ENCODE peak calls at places on chromosomes 11 and 22, in six cellular contexts. One of them, this sample, is unnamed.

GRCh38 chr11:19013181-19013857 is 47.2 kb downstream of the MRGPRX2 start:
- DNase-seq in neural crest cell: peak; percentile 6
- DNase-seq in HEK293T: no peak
- DNase-seq in RWPE1: no peak
- DNase-seq in erythroblast: peak; percentile 8
- DNase-seq in GM04504: no peak
- DNase-seq in this sample: no peak

GRCh38 chr22:22074634-22075381 is 92.2 kb upstream of the TOP3B start:
- DNase-seq in HEK293T: no peak
- DNase-seq in RWPE1: peak; percentile 32
- DNase-seq in neural crest cell: no peak
- DNase-seq in erythroblast: no peak
- DNase-seq in GM04504: no peak
- DNase-seq in this sample: no peak

GRCh38 chr11:93034031-93034430 is 64.6 kb downstream of the MTNR1B start:
- DNase-seq in neural crest cell: no peak
- DNase-seq in erythroblast: no peak
- DNase-seq in GM04504: no peak
- DNase-seq in HEK293T: no peak
- DNase-seq in RWPE1: no peak
- DNase-seq in this sample: no peak

GRCh38 chr11:122108192-122108799 is 7.7 kb downstream of the BLID start:
- DNase-seq in HEK293T: peak; percentile 22
- DNase-seq in neural crest cell: peak; percentile 53
- DNase-seq in RWPE1: no peak
- DNase-seq in erythroblast: peak; percentile 74
- DNase-seq in GM04504: no peak
- DNase-seq in this sample: peak; percentile 52

GRCh38 chr11:59218893-59219292 is 6.2 kb upstream of the MPEG1 start:
- DNase-seq in HEK293T: no peak
- DNase-seq in erythroblast: no peak
- DNase-seq in RWPE1: no peak
- DNase-seq in neural crest cell: no peak
- DNase-seq in GM04504: no peak
- DNase-seq in this sample: no peak

GRCh38 chr11:106463796-106464201 is 386.3 kb downstream of the AASDHPPT start:
- DNase-seq in neural crest cell: no peak
- DNase-seq in erythroblast: no peak
- DNase-seq in GM04504: no peak
- DNase-seq in RWPE1: no peak
- DNase-seq in HEK293T: no peak
- DNase-seq in this sample: no peak

GRCh38 chr11:789951-790350 is at the start of gene CEND1:
- DNase-seq in neural crest cell: no peak
- DNase-seq in RWPE1: no peak
- DNase-seq in HEK293T: peak; percentile 48
- DNase-seq in erythroblast: peak; percentile 41
- DNase-seq in GM04504: peak; percentile 29
- DNase-seq in this sample: no peak

GRCh38 chr11:27902981-27903624 is 202.8 kb upstream of the BDNF start:
- DNase-seq in erythroblast: no peak
- DNase-seq in neural crest cell: no peak
- DNase-seq in HEK293T: no peak
- DNase-seq in RWPE1: peak; percentile 55
- DNase-seq in GM04504: peak; percentile 61
- DNase-seq in this sample: no peak

GRCh38 chr11:71946144-71946571 is 17.3 kb downstream of the RNF121 start:
- DNase-seq in RWPE1: no peak
- DNase-seq in HEK293T: no peak
- DNase-seq in neural crest cell: no peak
- DNase-seq in GM04504: no peak
- DNase-seq in erythroblast: peak; percentile 76
- DNase-seq in this sample: no peak

GRCh38 chr11:61861634-61862033 is 29.7 kb downstream of the FADS3 start:
- DNase-seq in neural crest cell: no peak
- DNase-seq in erythroblast: no peak
- DNase-seq in HEK293T: no peak
- DNase-seq in RWPE1: no peak
- DNase-seq in GM04504: no peak
- DNase-seq in this sample: no peak

GRCh38 chr11:71935338-71935925 is 6.6 kb downstream of the RNF121 start:
- DNase-seq in neural crest cell: no peak
- DNase-seq in GM04504: no peak
- DNase-seq in RWPE1: no peak
- DNase-seq in erythroblast: no peak
- DNase-seq in HEK293T: no peak
- DNase-seq in this sample: no peak

GRCh38 chr11:17266781-17267180 is 9.8 kb upstream of the NUCB2 start:
- DNase-seq in neural crest cell: no peak
- DNase-seq in GM04504: no peak
- DNase-seq in erythroblast: no peak
- DNase-seq in HEK293T: no peak
- DNase-seq in RWPE1: no peak
- DNase-seq in this sample: no peak

GRCh38 chr11:120273432-120273831 is 33.5 kb downstream of the POU2F3 start:
- DNase-seq in HEK293T: no peak
- DNase-seq in erythroblast: no peak
- DNase-seq in GM04504: no peak
- DNase-seq in RWPE1: no peak
- DNase-seq in neural crest cell: no peak
- DNase-seq in this sample: no peak

GRCh38 chr11:92632510-92632909 is 336.9 kb upstream of the MTNR1B start:
- DNase-seq in RWPE1: no peak
- DNase-seq in neural crest cell: no peak
- DNase-seq in GM04504: no peak
- DNase-seq in erythroblast: no peak
- DNase-seq in HEK293T: no peak
- DNase-seq in this sample: no peak

GRCh38 chr11:1854949-1855885 is 2.3 kb downstream of the LSP1 start:
- DNase-seq in RWPE1: no peak
- DNase-seq in erythroblast: no peak
- DNase-seq in neural crest cell: no peak
- DNase-seq in HEK293T: no peak
- DNase-seq in GM04504: no peak
- DNase-seq in this sample: no peak

GRCh38 chr22:30277547-30278344 is 11.1 kb upstream of the OSM start:
- DNase-seq in erythroblast: no peak
- DNase-seq in HEK293T: no peak
- DNase-seq in RWPE1: peak; percentile 31
- DNase-seq in GM04504: peak; percentile 50
- DNase-seq in neural crest cell: no peak
- DNase-seq in this sample: no peak

GRCh38 chr11:94147433-94147845 is 18.8 kb downstream of the PANX1 start:
- DNase-seq in HEK293T: no peak
- DNase-seq in neural crest cell: no peak
- DNase-seq in erythroblast: no peak
- DNase-seq in GM04504: no peak
- DNase-seq in RWPE1: no peak
- DNase-seq in this sample: no peak

GRCh38 chr11:58629857-58630256 is 7.4 kb downstream of the CNTF start:
- DNase-seq in erythroblast: peak; percentile 67
- DNase-seq in neural crest cell: no peak
- DNase-seq in GM04504: peak; percentile 17
- DNase-seq in RWPE1: peak; percentile 36
- DNase-seq in HEK293T: peak; percentile 34
- DNase-seq in this sample: no peak

GRCh38 chr11:111440416-111441205 is 61.5 kb upstream of the POU2AF1 start:
- DNase-seq in HEK293T: no peak
- DNase-seq in GM04504: no peak
- DNase-seq in RWPE1: no peak
- DNase-seq in neural crest cell: no peak
- DNase-seq in erythroblast: no peak
- DNase-seq in this sample: no peak

GRCh38 chr11:119375629-119376196 is 5.8 kb downstream of the USP2 start:
- DNase-seq in GM04504: no peak
- DNase-seq in erythroblast: no peak
- DNase-seq in HEK293T: no peak
- DNase-seq in RWPE1: no peak
- DNase-seq in neural crest cell: no peak
- DNase-seq in this sample: no peak

GRCh38 chr11:35916270-35916669 is 27.6 kb upstream of the LDLRAD3 start:
- DNase-seq in neural crest cell: no peak
- DNase-seq in RWPE1: no peak
- DNase-seq in GM04504: no peak
- DNase-seq in HEK293T: no peak
- DNase-seq in erythroblast: no peak
- DNase-seq in this sample: no peak

GRCh38 chr11:62444271-62444833 is 25.5 kb downstream of the SCGB1A1 start:
- DNase-seq in neural crest cell: no peak
- DNase-seq in erythroblast: peak; percentile 37
- DNase-seq in RWPE1: peak; percentile 33
- DNase-seq in GM04504: no peak
- DNase-seq in HEK293T: no peak
- DNase-seq in this sample: no peak

GRCh38 chr11:46902694-46903093 is 15.7 kb downstream of the LRP4 start:
- DNase-seq in GM04504: no peak
- DNase-seq in HEK293T: no peak
- DNase-seq in erythroblast: no peak
- DNase-seq in RWPE1: no peak
- DNase-seq in neural crest cell: no peak
- DNase-seq in this sample: no peak

GRCh38 chr11:2933376-2934056 is 4.3 kb upstream of the PHLDA2 start:
- DNase-seq in neural crest cell: no peak
- DNase-seq in GM04504: peak; percentile 66
- DNase-seq in RWPE1: peak; percentile 90
- DNase-seq in HEK293T: no peak
- DNase-seq in erythroblast: peak; percentile 51
- DNase-seq in this sample: no peak

GRCh38 chr11:581752-582151 is 5.5 kb downstream of the PHRF1 start:
- DNase-seq in GM04504: no peak
- DNase-seq in RWPE1: no peak
- DNase-seq in HEK293T: no peak
- DNase-seq in erythroblast: no peak
- DNase-seq in neural crest cell: no peak
- DNase-seq in this sample: no peak

GRCh38 chr11:75536786-75537629 is 11.3 kb upstream of the GDPD5 start:
- DNase-seq in GM04504: no peak
- DNase-seq in neural crest cell: no peak
- DNase-seq in HEK293T: no peak
- DNase-seq in erythroblast: peak; percentile 68
- DNase-seq in RWPE1: peak; percentile 36
- DNase-seq in this sample: no peak

GRCh38 chr11:832529-833113 is at the start of gene CD151:
- DNase-seq in erythroblast: peak; percentile 85
- DNase-seq in GM04504: no peak
- DNase-seq in HEK293T: peak; percentile 64
- DNase-seq in RWPE1: no peak
- DNase-seq in neural crest cell: no peak
- DNase-seq in this sample: peak; percentile 84

GRCh38 chr22:19983701-19984100 is 32.9 kb downstream of the ARVCF start:
- DNase-seq in RWPE1: no peak
- DNase-seq in neural crest cell: no peak
- DNase-seq in GM04504: no peak
- DNase-seq in HEK293T: no peak
- DNase-seq in erythroblast: peak; percentile 62
- DNase-seq in this sample: no peak

GRCh38 chr11:72012897-72013721 is 14.4 kb downstream of the IL18BP start:
- DNase-seq in erythroblast: no peak
- DNase-seq in neural crest cell: no peak
- DNase-seq in RWPE1: peak; percentile 37
- DNase-seq in HEK293T: no peak
- DNase-seq in GM04504: no peak
- DNase-seq in this sample: no peak

GRCh38 chr11:75279273-75279672 is 38.7 kb downstream of the TPBGL start:
- DNase-seq in neural crest cell: no peak
- DNase-seq in HEK293T: no peak
- DNase-seq in GM04504: no peak
- DNase-seq in RWPE1: no peak
- DNase-seq in erythroblast: no peak
- DNase-seq in this sample: no peak

This sample was measured in ecto neural progenitor cell.